ENCODE peak calls at places on chromosomes 12 and 14, in seven cellular contexts. D is tibial nerve; J is fibroblast of pulmonary artery; H is lower leg skin; Z is HFFc6; R is activated CD8-positive, alpha-beta T cell treated with anti-CD3 and anti-CD28 coated beads for 36 hours; S is HFF-Myc. Y is an unnamed sample.

GRCh38 chr12:108055135-108055534 is 74.0 kb upstream of the WSCD2 start:
- DNase-seq in H (no peak), Z (no peak), D (no peak), J (no peak), S (no peak), R (no peak), Y (no peak)

GRCh38 chr12:49041036-49041880 is 19.3 kb downstream of the KMT2D start:
- DNase-seq in J (no peak), Z (no peak), D (no peak), S (no peak), R (no peak), H (no peak), Y (no peak)

GRCh38 chr12:10170199-10170598 is 1.7 kb downstream of the OLR1 start:
- DNase-seq in H (no peak), D (no peak), S (no peak), R (no peak), Z (peak), J (no peak), Y (no peak)

GRCh38 chr12:123602651-123603195 is 824 bp downstream of the DDX55 start:
- DNase-seq in S (no peak), H (no peak), Z (no peak), D (no peak), R (peak), J (peak), Y (no peak)

GRCh38 chr14:24848427-24848826 is 201.5 kb downstream of the STXBP6 start:
- DNase-seq in J (peak), Z (peak), R (no peak), D (no peak), H (no peak), S (no peak), Y (no peak)

GRCh38 chr12:122882908-122883563 is 12.9 kb downstream of the VPS37B start:
- DNase-seq in H (no peak), R (no peak), S (no peak), D (no peak), J (no peak), Z (no peak), Y (no peak)

GRCh38 chr14:93239869-93240677 is 33.0 kb downstream of the UBR7 start:
- DNase-seq in H (no peak), R (no peak), S (peak), J (peak), D (no peak), Z (peak), Y (no peak)

GRCh38 chr14:101070540-101071492 is 167.3 kb upstream of the RTL1 start:
- DNase-seq in J (no peak), S (no peak), R (no peak), D (no peak), Z (no peak), H (no peak), Y (peak)

GRCh38 chr12:96308881-96309280 is 91.4 kb downstream of the CDK17 start:
- DNase-seq in D (no peak), J (peak), Z (peak), R (no peak), S (no peak), H (no peak), Y (no peak)

GRCh38 chr14:91417134-91417982 is at the start of gene CCDC88C:
- DNase-seq in J (no peak), H (no peak), Z (no peak), D (no peak), S (no peak), R (peak), Y (peak)

GRCh38 chr12:19757317-19757877 is 318.1 kb downstream of the AEBP2 start:
- DNase-seq in R (no peak), D (no peak), J (peak), S (no peak), H (no peak), Z (peak), Y (no peak)
- TF ChIP-seq CTCF in R (peak), D (peak), J (peak), S (peak), H (no peak), Z (peak), Y (no peak)

GRCh38 chr14:102979406-102979805 is 56.9 kb downstream of the AMN start:
- DNase-seq in R (no peak), Z (no peak), J (no peak), D (no peak), H (no peak), S (no peak), Y (no peak)

GRCh38 chr14:102971836-102972606 is 49.6 kb downstream of the AMN start:
- DNase-seq in Z (no peak), J (no peak), S (no peak), D (no peak), H (no peak), R (no peak), Y (no peak)

GRCh38 chr14:102977475-102977874 is 55.0 kb downstream of the AMN start:
- DNase-seq in S (no peak), D (no peak), H (no peak), Z (no peak), R (no peak), J (no peak), Y (no peak)

GRCh38 chr14:102973706-102974280 is 51.3 kb downstream of the AMN start:
- DNase-seq in H (no peak), J (no peak), R (no peak), S (no peak), D (no peak), Z (no peak), Y (no peak)

DNA sequence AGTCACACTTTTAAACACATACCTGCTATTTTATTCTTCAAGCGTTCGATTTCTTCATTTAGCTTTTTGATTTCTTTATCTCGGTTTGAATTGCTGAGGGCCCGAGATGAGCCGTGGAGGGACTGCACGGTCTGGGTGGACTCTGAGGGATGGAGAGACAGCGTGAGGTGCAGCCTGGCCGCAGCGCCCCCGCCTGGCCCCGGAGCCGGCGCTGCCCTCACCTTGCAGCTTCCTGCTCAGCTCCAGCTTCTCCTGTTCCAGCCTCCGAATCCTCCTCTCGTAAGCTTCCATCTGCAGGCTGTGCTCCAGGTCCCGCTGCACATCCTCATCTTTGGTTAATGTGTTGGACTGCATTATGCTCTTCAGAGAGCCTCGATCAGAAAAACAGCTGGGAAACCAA is 53.2 kb downstream of the AMN start:
- DNase-seq in J (no peak), R (no peak), D (no peak), Z (no peak), S (no peak), H (no peak), Y (no peak)
- TF ChIP-seq CTCF in J (no peak), R (no peak), D (no peak), Z (peak), S (no peak), H (no peak), Y (no peak)

DNA sequence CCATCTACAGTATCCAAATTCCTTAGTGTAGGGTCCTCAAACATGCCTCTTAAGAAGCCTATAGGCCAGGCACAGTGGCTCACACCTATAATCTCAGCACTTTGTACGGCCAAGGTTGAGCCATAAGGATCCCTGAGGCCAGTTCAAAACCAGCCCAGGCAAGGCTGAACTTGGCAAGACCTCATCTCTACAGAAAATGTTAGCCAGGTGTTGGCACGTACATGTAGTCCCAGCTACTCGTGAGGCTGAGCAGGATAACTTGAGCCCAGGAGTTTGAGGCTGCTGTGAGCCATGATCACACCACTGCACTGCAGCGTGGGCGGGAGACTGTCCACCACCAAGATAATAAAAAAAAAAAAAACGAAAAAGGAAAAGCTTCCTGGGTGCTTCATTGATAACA is 6.8 kb downstream of the CCDC59 start:
- DNase-seq in J (no peak), Z (no peak), H (no peak), S (no peak), D (no peak), R (no peak), Y (no peak)
- TF ChIP-seq CTCF in J (no peak), Z (no peak), H (no peak), S (no peak), D (no peak), R (no peak), Y (no peak)

GRCh38 chr12:106098691-106099200 is 40.0 kb downstream of the NUAK1 start:
- DNase-seq in S (no peak), R (no peak), H (no peak), Z (no peak), D (no peak), J (no peak), Y (no peak)
- TF ChIP-seq CTCF in S (no peak), R (no peak), H (no peak), Z (no peak), D (no peak), J (no peak), Y (no peak)

DNA sequence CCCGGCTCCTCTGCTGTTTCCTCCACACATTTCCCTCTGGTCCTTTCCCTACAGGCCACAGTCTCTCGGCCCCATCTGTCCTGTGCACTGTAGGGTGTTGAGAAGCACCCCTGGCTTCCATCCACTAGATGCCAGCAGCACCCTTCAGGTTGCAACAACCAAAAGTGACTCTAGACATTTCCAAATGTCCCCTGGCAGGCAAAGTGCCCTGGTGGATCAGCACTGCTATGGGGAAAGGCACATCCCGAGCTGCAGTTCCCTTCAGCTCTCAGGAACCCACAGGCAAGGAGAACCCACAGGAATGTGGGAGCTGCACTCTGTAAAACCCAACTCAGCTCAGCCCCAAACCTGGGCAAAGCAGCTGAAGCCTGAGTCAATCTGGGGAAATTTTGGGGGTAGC is 77.0 kb downstream of the RBM19 start:
- DNase-seq in D (no peak), H (no peak), Z (peak), S (no peak), R (no peak), J (no peak), Y (no peak)
- TF ChIP-seq CTCF in D (no peak), H (no peak), Z (peak), S (no peak), R (no peak), J (no peak), Y (no peak)

DNA sequence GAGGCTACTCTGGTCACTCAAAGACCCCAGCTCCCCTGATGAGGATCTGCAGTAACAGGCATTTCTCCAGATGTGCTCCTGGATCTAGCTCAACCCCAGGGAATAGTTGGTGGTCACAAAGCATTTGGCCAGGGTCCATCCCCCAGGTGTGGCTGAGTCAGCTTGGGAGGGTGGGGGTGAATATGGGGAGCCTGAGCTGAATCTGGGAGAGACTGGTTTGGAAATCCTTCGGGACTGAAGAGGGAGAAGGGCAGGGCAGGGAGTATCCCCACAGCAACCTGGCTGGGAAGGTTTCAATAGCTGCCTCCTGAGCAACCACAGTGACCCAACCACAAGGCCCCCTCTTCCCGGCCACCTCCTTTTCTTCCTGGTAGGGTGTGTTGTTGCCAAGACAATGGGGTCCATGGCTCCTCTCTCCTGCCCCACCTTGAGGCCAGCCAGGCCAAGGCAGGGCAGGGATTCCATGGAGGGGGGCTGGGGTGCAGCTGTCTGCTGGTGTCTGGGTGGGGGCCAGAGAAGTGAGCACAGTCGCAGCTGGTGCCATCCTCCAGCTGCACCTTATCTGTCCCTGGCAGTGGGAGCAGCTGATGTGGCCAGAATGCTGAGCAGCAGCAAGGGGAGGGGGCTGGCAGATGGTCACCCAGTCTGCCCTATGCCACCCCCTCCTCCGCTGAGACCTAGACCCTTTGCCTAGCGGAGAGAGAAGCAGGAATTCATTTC is 5.5 kb downstream of the ASIC1 start:
- DNase-seq in D (no peak), J (no peak), Z (no peak), S (no peak), H (no peak), R (no peak), Y (no peak)
- TF ChIP-seq CTCF in D (no peak), J (no peak), Z (no peak), S (no peak), H (no peak), R (no peak), Y (no peak)

DNA sequence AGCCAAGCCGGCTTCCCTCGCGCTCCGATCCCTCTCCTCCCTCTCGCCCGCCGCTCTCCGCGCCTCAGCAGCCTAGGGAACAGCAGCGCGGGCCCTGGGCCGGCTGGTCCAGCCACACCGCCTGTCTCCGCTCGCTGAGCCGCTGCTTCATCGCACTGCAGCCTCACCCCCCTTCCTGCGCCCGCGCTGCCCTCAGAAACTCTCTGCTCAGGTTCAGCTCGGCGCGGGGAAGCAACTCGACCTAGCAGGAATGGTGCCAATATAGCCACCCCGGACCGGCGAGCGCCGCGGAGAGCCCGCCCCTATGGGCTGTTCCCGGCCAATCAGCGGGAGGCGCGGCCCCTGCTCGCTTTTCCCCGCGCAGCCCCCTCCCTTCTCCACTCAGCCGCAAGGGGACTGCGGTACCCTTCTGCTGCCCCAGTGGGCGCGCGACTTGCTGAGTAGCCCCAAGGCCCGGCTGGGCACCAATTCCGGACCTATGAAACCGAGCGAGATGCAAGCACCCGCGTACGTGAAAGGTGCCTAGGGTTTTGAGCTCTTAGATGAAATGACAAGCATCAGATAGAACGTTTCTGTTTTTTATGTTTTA is at the start of gene ADAMTS20:
- DNase-seq in D (no peak), R (no peak), Z (no peak), J (peak), H (no peak), S (no peak), Y (peak)
- TF ChIP-seq CTCF in D (no peak), R (no peak), Z (no peak), J (no peak), H (no peak), S (no peak), Y (peak)